ENCODE peak calls at places on chromosomes 12 and 14, in five cellular contexts. A, I, H, C and M are unnamed samples.

GRCh38 chr14:38342803-38343202 is 86.9 kb upstream of the CLEC14A start:
- DNase-seq in A (no peak), I (no peak), H (no peak), C (no peak), M (no peak)

GRCh38 chr12:127903146-127903545 is 363.8 kb upstream of the TMEM132C start:
- DNase-seq in A (no peak), I (no peak), H (peak), C (no peak), M (no peak)

GRCh38 chr12:65675141-65675621 is 149.1 kb upstream of the HMGA2 start:
- DNase-seq in A (no peak), I (no peak), H (no peak), C (no peak), M (no peak)

GRCh38 chr14:88005050-88005481 is at the start of gene GPR65:
- DNase-seq in A (no peak), I (no peak), H (no peak), C (no peak), M (no peak)

GRCh38 chr12:42426733-42427132 is 100.8 kb downstream of the PPHLN1 start:
- DNase-seq in A (no peak), I (no peak), H (no peak), C (no peak), M (no peak)

GRCh38 chr14:103520657-103521437 is 1.8 kb downstream of the CKB start:
- DNase-seq in A (peak), I (no peak), H (peak), C (peak), M (peak)

GRCh38 chr14:103133213-103134140 is 10.2 kb downstream of the TNFAIP2 start:
- DNase-seq in A (no peak), I (no peak), H (no peak), C (no peak), M (no peak)

GRCh38 chr14:100159107-100159864 is at the start of gene DEGS2:
- DNase-seq in A (no peak), I (peak), H (peak), C (peak), M (no peak)

GRCh38 chr14:61608245-61609142 is 86.8 kb upstream of the HIF1A start:
- DNase-seq in A (no peak), I (no peak), H (peak), C (no peak), M (no peak)

GRCh38 chr14:85214471-85214870 is 315.5 kb upstream of the FLRT2 start:
- DNase-seq in A (no peak), I (no peak), H (no peak), C (no peak), M (no peak)

GRCh38 chr12:2845280-2845679 is 10.4 kb upstream of the NRIP2 start:
- DNase-seq in A (no peak), I (no peak), H (no peak), C (no peak), M (peak)

GRCh38 chr14:21136024-21136423 is 19.8 kb downstream of the OR5AU1 start:
- DNase-seq in A (peak), I (no peak), H (no peak), C (no peak), M (no peak)

GRCh38 chr12:121240484-121241202 is 30.7 kb downstream of the P2RX4 start:
- DNase-seq in A (no peak), I (peak), H (peak), C (peak), M (peak)

GRCh38 chr12:95191060-95191696 is 26.1 kb downstream of the FGD6 start:
- DNase-seq in A (no peak), I (no peak), H (no peak), C (no peak), M (no peak)

GRCh38 chr12:105041186-105041585 is 43.1 kb downstream of the ALDH1L2 start:
- DNase-seq in A (no peak), I (no peak), H (peak), C (no peak), M (no peak)

GRCh38 chr12:112537710-112538396 is 119.1 kb downstream of the PTPN11 start:
- DNase-seq in A (no peak), I (no peak), H (peak), C (no peak), M (no peak)

GRCh38 chr12:42382013-42382696 is 56.2 kb downstream of the PPHLN1 start:
- DNase-seq in A (no peak), I (no peak), H (no peak), C (no peak), M (no peak)

GRCh38 chr12:113831016-113831415 is 135.1 kb downstream of the RBM19 start:
- DNase-seq in A (no peak), I (no peak), H (no peak), C (no peak), M (no peak)

GRCh38 chr12:95440401-95440800 is 33.6 kb upstream of the METAP2 start:
- DNase-seq in A (no peak), I (no peak), H (no peak), C (no peak), M (no peak)

GRCh38 chr14:68623828-68624227 is 169.0 kb downstream of the ZFP36L1 start:
- DNase-seq in A (no peak), I (no peak), H (no peak), C (no peak), M (no peak)